ENCODE peak calls at places on chromosomes 4 and X, in five cellular contexts. E, T, I, Q and N are unnamed samples.

GRCh38 chrX:108199691-108200090 is 108.1 kb downstream of the ATG4A start:
- DNase-seq in Q (peak), I (peak), T (no peak), E (no peak), N (no peak)

GRCh38 chr4:76607846-76608245 is 172.8 kb downstream of the SHROOM3 start:
- DNase-seq in E (no peak), I (no peak), T (no peak), Q (no peak), N (no peak)

GRCh38 chr4:39256436-39256835 is 74.1 kb downstream of the WDR19 start:
- DNase-seq in T (no peak), I (no peak), E (no peak), Q (peak), N (no peak)

GRCh38 chr4:182649698-182650477 is 267.3 kb downstream of the DCTD start:
- DNase-seq in E (no peak), T (no peak), Q (no peak), I (no peak), N (no peak)

GRCh38 chrX:12352922-12353321 is 214.6 kb downstream of the FRMPD4 start:
- DNase-seq in E (no peak), T (no peak), I (no peak), Q (no peak), N (no peak)

GRCh38 chr4:108651068-108651794 is 832 bp downstream of the OSTC start:
- DNase-seq in Q (peak), I (peak), T (no peak), E (no peak), N (no peak)

GRCh38 chr4:38281416-38282071 is 321.3 kb downstream of the PTTG2 start:
- DNase-seq in Q (peak), E (no peak), I (peak), T (no peak), N (no peak)

GRCh38 chr4:2807571-2807970 is 14.7 kb downstream of the SH3BP2 start:
- DNase-seq in E (no peak), I (no peak), Q (no peak), T (no peak), N (no peak)

GRCh38 chr4:158778065-158778711 is 9.4 kb downstream of the FNIP2 start:
- DNase-seq in T (no peak), I (no peak), E (no peak), Q (no peak), N (no peak)

GRCh38 chr4:15077969-15078368 is 75.7 kb downstream of the CPEB2 start:
- DNase-seq in I (peak), E (no peak), Q (peak), T (no peak), N (no peak)

GRCh38 chrX:7908821-7909220 is 18.4 kb downstream of the PNPLA4 start:
- DNase-seq in I (no peak), T (no peak), E (no peak), Q (no peak), N (no peak)

GRCh38 chr4:127844605-127845116 is 36.0 kb upstream of the PLK4 start:
- DNase-seq in I (no peak), T (no peak), E (no peak), Q (no peak), N (no peak)

GRCh38 chrX:106999002-106999975 is 723 bp downstream of the MORC4 start:
- DNase-seq in T (peak), E (peak), Q (peak), I (peak), N (no peak)

GRCh38 chr4:182843813-182844325 is 73.3 kb downstream of the DCTD start:
- DNase-seq in I (no peak), T (no peak), E (no peak), Q (no peak), N (no peak)

GRCh38 chr4:183437452-183437851 is 7.0 kb upstream of the CDKN2AIP start:
- DNase-seq in I (no peak), T (no peak), E (no peak), Q (no peak), N (no peak)

GRCh38 chr4:125693233-125693632 is 378.5 kb downstream of the FAT4 start:
- DNase-seq in Q (no peak), E (no peak), T (no peak), I (no peak), N (no peak)

GRCh38 chrX:29090811-29091210 is 503.6 kb downstream of the IL1RAPL1 start:
- DNase-seq in E (no peak), Q (peak), T (no peak), I (peak), N (no peak)

GRCh38 chrX:40947276-40947675 is 138.0 kb upstream of the USP9X start:
- DNase-seq in I (peak), Q (peak), E (no peak), T (no peak), N (no peak)

GRCh38 chr4:61877893-61878292 is 677.8 kb downstream of the ADGRL3 start:
- DNase-seq in Q (no peak), I (no peak), E (no peak), T (no peak), N (no peak)

GRCh38 chrX:16491461-16491860 is 158.5 kb upstream of the S100G start:
- DNase-seq in E (no peak), T (no peak), Q (peak), I (no peak), N (no peak)

GRCh38 chr4:14906805-14907204 is 95.5 kb upstream of the CPEB2 start:
- DNase-seq in T (no peak), Q (no peak), I (no peak), E (no peak), N (no peak)

GRCh38 chrX:108304210-108304609 is 134.0 kb downstream of the COL4A6 start:
- DNase-seq in I (peak), E (no peak), T (no peak), Q (peak), N (no peak)

GRCh38 chrX:68784816-68785215 is 44.0 kb upstream of the EFNB1 start:
- DNase-seq in I (no peak), E (no peak), T (no peak), Q (no peak), N (no peak)
- TF ChIP-seq CTCF in I (no peak), E (no peak), T (no peak), Q (no peak), N (no peak)

DNA sequence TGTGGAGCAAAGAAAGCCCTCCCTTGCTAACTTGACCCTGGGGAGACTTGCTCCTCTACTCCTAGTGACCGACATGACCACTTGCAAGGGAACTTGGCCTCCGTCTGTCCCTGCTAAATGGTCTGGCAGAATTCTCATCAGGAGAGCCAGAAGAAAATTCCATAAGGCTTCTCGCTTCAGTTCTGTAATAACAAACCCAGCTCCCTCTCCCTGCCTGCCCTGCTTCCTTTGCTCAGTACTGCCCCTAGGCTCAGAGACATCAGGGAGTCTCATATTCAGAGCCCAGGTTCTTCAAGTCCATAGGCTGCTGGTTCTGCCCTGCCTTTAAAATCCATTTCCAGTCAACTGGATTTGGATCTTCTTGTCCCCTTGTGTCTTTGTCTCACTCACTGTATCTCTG is 13.1 kb downstream of the DOCK11 start:
- DNase-seq in I (no peak), T (no peak), E (no peak), Q (peak), N (peak)
- TF ChIP-seq CTCF in I (peak), T (no peak), E (no peak), Q (no peak), N (no peak)

DNA sequence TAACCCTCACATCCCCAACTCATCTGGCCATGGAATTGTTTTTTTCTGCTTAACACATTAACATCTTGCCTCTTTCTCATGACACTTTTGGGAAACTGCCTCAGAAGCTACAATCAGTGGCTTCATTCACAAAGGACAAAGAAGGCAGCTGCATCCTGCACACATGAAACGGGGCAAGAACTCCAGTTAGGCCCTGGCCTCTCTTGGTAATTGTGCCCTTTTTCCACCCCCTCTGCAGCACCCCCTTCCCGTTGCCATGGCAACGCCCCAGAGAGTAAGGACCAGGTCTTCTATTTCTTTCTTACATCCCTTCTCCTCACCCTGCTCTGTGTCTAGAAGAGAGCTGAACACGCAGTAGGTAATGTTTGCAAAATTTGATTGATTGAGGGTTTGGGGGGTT is 103.5 kb downstream of the PDGFRA start:
- DNase-seq in Q (no peak), I (no peak), T (no peak), E (no peak), N (no peak)
- TF ChIP-seq CTCF in Q (no peak), I (no peak), T (no peak), E (no peak), N (no peak)

DNA sequence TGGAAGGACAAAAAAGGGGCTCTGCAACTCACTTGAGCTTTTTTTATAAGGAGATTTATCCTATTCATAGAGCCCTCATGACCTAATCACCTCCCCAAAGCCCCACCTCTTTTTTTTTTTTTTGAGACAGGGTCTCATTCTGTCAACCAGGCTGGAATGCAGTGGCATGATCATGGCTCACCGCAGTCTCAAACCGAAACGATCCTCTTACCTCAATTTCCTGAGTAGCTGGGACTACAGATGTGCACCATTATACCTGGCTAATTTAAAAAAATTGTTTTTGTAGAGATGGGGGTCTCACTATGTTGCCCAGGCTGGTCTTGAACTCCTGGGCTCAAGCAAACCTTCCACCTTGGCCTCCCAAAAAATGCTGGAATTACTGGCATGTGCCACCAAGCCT is 61.6 kb upstream of the PDGFRA start:
- DNase-seq in Q (no peak), I (no peak), T (no peak), E (no peak), N (peak)
- TF ChIP-seq CTCF in Q (no peak), I (no peak), T (no peak), E (no peak), N (no peak)